ENCODE peak calls at places on chromosomes 2 and 18, in seven cellular contexts. R is aorta; N is BJ; P is T-helper 22 cell; T is C1 segment of cervical spinal cord; W is stimulated activated naive B cell treated with anti-CD40 and anti-IgM and Interleukin-4, amounts not matched to agents 10 μg/mL and 1 μg/mL and 100 μg/mL, for 72 hours; G is KG1. K is an unnamed sample.

GRCh38 chr2:227813229-227813561 is 447 bp upstream of the CCL20 start:
- DNase-seq in R (no peak), N (no peak), P (no peak), T (no peak), W (no peak), G (no peak), K (no peak)

GRCh38 chr18:32383040-32383819 is 87.5 kb downstream of the GAREM1 start:
- DNase-seq in R (no peak), N (peak; percentile 6), P (no peak), T (no peak), W (no peak), G (no peak), K (no peak)

GRCh38 chr2:217966399-217967068 is 36.3 kb downstream of the TNS1 start:
- DNase-seq in R (peak; percentile 45), N (no peak), P (no peak), T (no peak), W (no peak), G (no peak), K (no peak)

GRCh38 chr2:146228659-146229058 is 1616.2 kb upstream of the ACVR2A start:
- DNase-seq in R (no peak), N (no peak), P (no peak), T (no peak), W (peak; percentile 10), G (peak; percentile 55), K (peak; percentile 37)

GRCh38 chr2:219171231-219171651 is 1.4 kb upstream of the SLC23A3 start:
- DNase-seq in R (no peak), N (peak; percentile 88), P (no peak), T (no peak), W (no peak), G (peak; percentile 18), K (no peak)

GRCh38 chr18:22032392-22032961 is 136.9 kb upstream of the GATA6 start:
- DNase-seq in R (no peak), N (peak; percentile 50), P (no peak), T (no peak), W (no peak), G (no peak), K (peak; percentile 4)

GRCh38 chr18:25503567-25504081 is 151.7 kb upstream of the ZNF521 start:
- DNase-seq in R (peak; percentile 75), N (peak; percentile 47), P (no peak), T (no peak), W (no peak), G (no peak), K (no peak)

GRCh38 chr2:151153601-151154000 is 108.1 kb downstream of the RBM43 start:
- DNase-seq in R (no peak), N (no peak), P (no peak), T (no peak), W (no peak), G (no peak), K (no peak)

GRCh38 chr2:71895320-71896161 is 252.1 kb downstream of the CYP26B1 start:
- DNase-seq in R (no peak), N (no peak), P (no peak), T (no peak), W (no peak), G (no peak), K (no peak)

GRCh38 chr2:41990688-41991087 is 57.1 kb upstream of the PKDCC start:
- DNase-seq in R (no peak), N (no peak), P (no peak), T (no peak), W (no peak), G (no peak), K (no peak)

GRCh38 chr2:42864222-42864621 is 71.8 kb upstream of the HAAO start:
- DNase-seq in R (no peak), N (no peak), P (no peak), T (no peak), W (no peak), G (no peak), K (no peak)

GRCh38 chr2:220835563-220835962 is 736.5 kb downstream of the EPHA4 start:
- DNase-seq in R (no peak), N (no peak), P (no peak), T (no peak), W (no peak), G (no peak), K (no peak)

GRCh38 chr2:79619976-79620375 is 107.1 kb downstream of the CTNNA2 start:
- DNase-seq in R (no peak), N (no peak), P (no peak), T (no peak), W (no peak), G (no peak), K (no peak)

GRCh38 chr18:24142376-24142775 is 3.5 kb downstream of the CABYR start:
- DNase-seq in R (no peak), N (no peak), P (no peak), T (no peak), W (no peak), G (no peak), K (no peak)

GRCh38 chr2:85796549-85797262 is 42.9 kb downstream of the ATOH8 start:
- DNase-seq in R (peak; percentile 84), N (no peak), P (no peak), T (no peak), W (no peak), G (no peak), K (no peak)

GRCh38 chr18:5073026-5073944 is 123.8 kb downstream of the AKAIN1 start:
- DNase-seq in R (no peak), N (no peak), P (no peak), T (no peak), W (no peak), G (no peak), K (no peak)

GRCh38 chr18:10012526-10012925 is 98.7 kb downstream of the VAPA start:
- DNase-seq in R (no peak), N (no peak), P (no peak), T (no peak), W (no peak), G (no peak), K (no peak)

GRCh38 chr2:111705711-111706323 is 178.2 kb downstream of the ANAPC1 start:
- DNase-seq in R (no peak), N (peak; percentile 67), P (peak; percentile 14), T (no peak), W (peak; percentile 83), G (peak; percentile 8), K (peak; percentile 78)

GRCh38 chr2:96823203-96823602 is 7.1 kb downstream of the CNNM3 start:
- DNase-seq in R (no peak), N (no peak), P (no peak), T (no peak), W (no peak), G (no peak), K (no peak)

GRCh38 chr2:30979822-30980245 is 158.4 kb downstream of the GALNT14 start:
- DNase-seq in R (peak; percentile 91), N (peak; percentile 27), P (no peak), T (no peak), W (no peak), G (no peak), K (no peak)

GRCh38 chr2:138104071-138104470 is 139.8 kb downstream of the HNMT start:
- DNase-seq in R (no peak), N (no peak), P (no peak), T (no peak), W (no peak), G (no peak), K (no peak)